ENCODE peak calls at places on chromosomes 5 and 9, in ten cellular contexts. C is sigmoid colon; H is heart right ventricle; F is colonic mucosa; J is endodermal cell; N is body of pancreas; K is pancreas; I is suprapubic skin; W is CD4-positive, CD25-positive, alpha-beta regulatory T cell; T is upper lobe of right lung. M is an unnamed sample.

GRCh38 chr9:128419061-128419925 is 1.4 kb upstream of the CERCAM start:
- DNase-seq in C (no peak), H (no peak), F (no peak), J (no peak), N (peak; percentile 14), K (no peak), I (no peak), W (peak; percentile 13), T (no peak), M (no peak)

GRCh38 chr9:120916573-120916972 is 10.0 kb downstream of the TRAF1 start:
- DNase-seq in C (peak; percentile 93), H (no peak), F (no peak), J (no peak), N (peak; percentile 59), K (no peak), I (no peak), W (no peak), T (no peak), M (no peak)

GRCh38 chr5:179435731-179436315 is 90.6 kb upstream of the ADAMTS2 start:
- DNase-seq in C (peak; percentile 41), H (peak; percentile 11), F (no peak), J (no peak), N (no peak), K (no peak), I (no peak), W (no peak), T (peak; percentile 43), M (no peak)

GRCh38 chr5:82793808-82794419 is 283.3 kb downstream of the TMEM167A start:
- DNase-seq in C (no peak), H (peak; percentile 6), F (peak; percentile 51), J (peak; percentile 83), N (peak; percentile 35), K (no peak), I (no peak), W (no peak), T (no peak), M (no peak)

GRCh38 chr5:343461-344401 is 22.2 kb downstream of the AHRR start:
- DNase-seq in C (no peak), H (no peak), F (peak; percentile 46), J (peak; percentile 83), N (peak; percentile 60), K (no peak), I (no peak), W (peak; percentile 47), T (peak; percentile 84), M (no peak)

GRCh38 chr5:58069846-58070245 is 390.0 kb downstream of the PLK2 start:
- DNase-seq in C (no peak), H (no peak), F (peak; percentile 39), J (no peak), N (no peak), K (no peak), I (no peak), W (no peak), T (no peak), M (no peak)

GRCh38 chr5:69167488-69167845 is 517 bp downstream of the CCNB1 start:
- DNase-seq in C (no peak), H (no peak), F (no peak), J (no peak), N (no peak), K (no peak), I (no peak), W (no peak), T (no peak), M (no peak)

GRCh38 chr5:111099058-111099778 is 7.1 kb downstream of the WDR36 start:
- DNase-seq in C (no peak), H (no peak), F (no peak), J (no peak), N (no peak), K (no peak), I (no peak), W (no peak), T (no peak), M (no peak)

GRCh38 chr5:57724836-57725235 is 242.2 kb upstream of the ACTBL2 start:
- DNase-seq in C (no peak), H (no peak), F (no peak), J (no peak), N (no peak), K (no peak), I (no peak), W (no peak), T (no peak), M (no peak)

GRCh38 chr5:5063533-5063953 is 76.6 kb upstream of the ADAMTS16 start:
- DNase-seq in C (no peak), H (no peak), F (no peak), J (peak; percentile 73), N (no peak), K (no peak), I (no peak), W (no peak), T (no peak), M (no peak)

GRCh38 chr5:14954620-14955343 is 83.2 kb upstream of the ANKH start:
- DNase-seq in C (no peak), H (peak; percentile 11), F (no peak), J (no peak), N (no peak), K (no peak), I (no peak), W (no peak), T (no peak), M (no peak)

GRCh38 chr9:28212979-28213378 is 639.7 kb upstream of the C9orf72 start:
- DNase-seq in C (no peak), H (no peak), F (no peak), J (no peak), N (no peak), K (no peak), I (no peak), W (no peak), T (no peak), M (no peak)

GRCh38 chr9:4382722-4383317 is 83.0 kb upstream of the GLIS3 start:
- DNase-seq in C (no peak), H (no peak), F (no peak), J (peak; percentile 52), N (no peak), K (no peak), I (no peak), W (peak; percentile 45), T (no peak), M (no peak)

GRCh38 chr5:14265574-14265973 is 122.4 kb downstream of the TRIO start:
- DNase-seq in C (no peak), H (no peak), F (no peak), J (no peak), N (no peak), K (no peak), I (no peak), W (no peak), T (no peak), M (no peak)

GRCh38 chr5:90473321-90474234 is 993 bp downstream of the MBLAC2 start:
- DNase-seq in C (no peak), H (peak; percentile 14), F (peak; percentile 57), J (peak; percentile 83), N (peak; percentile 46), K (peak; percentile 31), I (no peak), W (no peak), T (peak; percentile 81), M (no peak)
- H3K4me1 ChIP-seq in C (peaks cover 28% of the 10 kb centered on the region), H (peaks cover 19% of the 10 kb centered on the region), F (no peaks in the 10 kb centered on the region), J (peaks cover 7% of the 10 kb centered on the region), N (peaks cover 22% of the 10 kb centered on the region), K (peaks cover 11% of the 10 kb centered on the region), I (peaks cover 43% of the 10 kb centered on the region), W (peaks cover 24% of the 10 kb centered on the region), T (peaks cover 9% of the 10 kb centered on the region), M (peaks cover 17% of the 10 kb centered on the region)

DNA sequence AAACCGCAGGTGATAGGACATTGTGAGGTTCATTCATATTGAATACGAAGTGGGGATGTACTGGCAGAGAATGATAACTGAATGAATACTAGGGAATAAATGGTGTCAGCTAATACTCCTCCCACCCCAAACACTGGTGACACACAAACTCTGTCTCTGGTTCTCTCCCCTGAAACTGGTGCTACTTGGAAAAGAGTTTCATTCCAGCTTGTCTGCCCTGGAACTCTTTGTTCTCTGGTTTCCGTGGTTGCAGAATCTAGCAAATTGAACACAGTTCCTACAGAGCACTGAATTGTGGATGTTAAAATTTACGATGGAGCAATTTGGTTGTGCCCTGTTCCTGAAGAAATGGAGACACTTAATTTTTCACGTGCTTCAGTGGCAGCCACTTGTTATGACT is 181.6 kb downstream of the KCTD16 start:
- DNase-seq in C (no peak), H (no peak), F (no peak), J (no peak), N (peak; percentile 8), K (no peak), I (no peak), W (no peak), T (no peak), M (no peak)
- H3K4me3 ChIP-seq in C (no peak overlapping the region), H (no peak overlapping the region), F (no peak overlapping the region), J (no peak overlapping the region), N (no peak overlapping the region), K (no peak overlapping the region), I (no peak overlapping the region), W (no peak overlapping the region), T (no peak overlapping the region), M (peak overlapping the region; percentile 4)

DNA sequence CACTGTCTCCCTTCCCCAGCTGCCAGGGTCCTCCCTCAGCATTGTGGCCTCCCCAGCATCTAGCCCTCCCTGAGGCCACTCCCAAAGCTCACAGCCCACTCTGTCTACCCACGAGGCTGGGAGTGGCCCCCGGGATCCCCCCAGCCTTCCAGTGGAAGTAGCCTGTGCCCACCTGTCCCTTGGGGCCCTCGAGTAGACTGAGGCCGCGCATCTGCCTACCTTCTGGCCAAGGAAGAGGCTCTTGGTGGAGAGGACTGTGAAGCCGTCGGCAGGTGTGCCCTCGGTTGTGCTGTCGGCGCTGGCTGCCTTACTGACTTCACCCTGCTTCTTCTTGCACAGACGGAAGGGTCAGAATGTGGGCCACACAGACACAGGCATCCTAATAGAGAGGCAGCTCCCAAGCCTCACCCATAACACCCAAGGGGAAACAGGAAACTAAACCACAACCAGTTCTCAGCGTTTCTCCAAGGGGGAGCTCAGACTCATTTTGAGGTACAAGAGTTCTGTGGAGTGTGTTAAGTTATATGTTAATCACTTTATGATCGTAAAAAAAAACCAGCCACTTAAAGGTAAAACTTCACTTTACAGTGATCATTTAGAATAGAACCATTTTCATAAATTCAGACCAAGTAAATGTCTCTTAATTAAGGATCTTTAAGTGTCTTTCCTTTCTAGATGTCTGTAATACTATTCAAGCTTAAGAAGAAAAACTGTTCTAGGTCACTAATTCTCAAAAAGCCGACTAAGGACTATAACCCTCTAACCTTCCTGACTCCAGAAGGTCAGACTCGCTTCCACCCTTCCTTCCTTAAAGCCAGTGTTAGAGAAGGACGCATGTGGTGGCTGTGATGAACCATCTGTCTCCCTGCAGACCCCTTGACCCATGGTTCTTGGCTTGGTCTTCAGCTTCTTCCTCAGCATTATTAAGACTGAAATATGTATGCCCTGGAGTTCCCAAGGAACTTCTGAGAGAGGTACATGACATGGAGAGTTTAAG is 38.5 kb downstream of the MACROH2A1 start:
- DNase-seq in C (no peak), H (no peak), F (no peak), J (no peak), N (no peak), K (no peak), I (no peak), W (no peak), T (no peak), M (no peak)
- H3K27ac ChIP-seq in C (no peak overlapping the region), H (no peak overlapping the region), F (no peak overlapping the region), J (no peak overlapping the region), N (no peak overlapping the region), K (no peak overlapping the region), I (no peak overlapping the region), W (no peak overlapping the region), T (no peak overlapping the region), M (no peak overlapping the region)

DNA sequence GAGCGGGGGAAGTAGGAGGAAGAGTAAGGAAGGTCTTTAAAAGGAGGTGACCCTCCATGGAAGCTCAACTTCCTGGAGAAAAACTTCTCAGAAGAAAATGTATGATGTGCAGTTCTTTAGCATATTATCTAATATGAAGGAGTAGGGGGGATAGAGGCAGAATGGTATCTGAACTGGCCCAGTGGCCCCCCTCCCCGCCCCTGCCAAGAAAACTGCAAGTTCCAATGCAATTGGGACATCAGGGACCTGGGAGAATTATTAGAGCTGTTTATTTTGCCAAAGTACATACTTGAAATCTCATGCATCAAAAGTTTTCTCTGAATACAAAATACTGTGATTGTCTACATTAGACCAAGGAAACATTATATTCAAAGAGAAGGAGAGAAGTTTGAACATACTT is 40.6 kb upstream of the GAS1 start:
- DNase-seq in C (no peak), H (no peak), F (no peak), J (no peak), N (no peak), K (no peak), I (no peak), W (no peak), T (no peak), M (no peak)
- H3K4me1 ChIP-seq in C (peaks cover 15% of the 10 kb centered on the region), H (peaks cover 4% of the 10 kb centered on the region), F (no peaks in the 10 kb centered on the region), J (no peaks in the 10 kb centered on the region), N (peaks cover 16% of the 10 kb centered on the region), K (peaks cover 4% of the 10 kb centered on the region), I (peaks cover 15% of the 10 kb centered on the region), W (no peaks in the 10 kb centered on the region), T (no peaks in the 10 kb centered on the region), M (peaks cover 20% of the 10 kb centered on the region)